ENCODE peak calls at places on chromosomes 13 and 19, in ten cellular contexts. Z, T, N, M, G, E, L, V, A and J are unnamed samples.

GRCh38 chr19:19567391-19567790 is 29.3 kb downstream of the CILP2 start:
- DNase-seq in V (no peak), G (no peak), T (no peak), E (no peak), L (no peak), M (no peak), N (no peak), A (no peak), Z (no peak), J (no peak)

GRCh38 chr13:30409911-30410704 is 12.2 kb upstream of the UBE2L5 start:
- DNase-seq in T (no peak), G (peak), M (no peak), E (no peak), L (no peak), Z (no peak), V (no peak), N (peak), A (no peak), J (peak)

GRCh38 chr13:66563076-66563475 is 667.1 kb downstream of the PCDH9 start:
- DNase-seq in N (no peak), M (no peak), E (no peak), V (no peak), Z (no peak), G (no peak), A (no peak), L (no peak), T (no peak), J (peak)

GRCh38 chr19:29630661-29631060 is 24.6 kb downstream of the POP4 start:
- DNase-seq in G (no peak), T (no peak), E (no peak), V (no peak), N (peak), Z (no peak), M (no peak), A (no peak), L (no peak), J (no peak)

GRCh38 chr19:30391554-30392551 is 19.7 kb downstream of the ZNF536 start:
- DNase-seq in E (no peak), G (no peak), V (no peak), Z (no peak), A (peak), L (no peak), T (peak), M (no peak), N (no peak), J (no peak)

GRCh38 chr19:38989066-38989605 is 13.6 kb upstream of the FBXO17 start:
- DNase-seq in M (no peak), N (peak), E (no peak), T (peak), G (no peak), A (peak), Z (no peak), V (no peak), L (no peak), J (peak)

GRCh38 chr13:44819245-44819644 is 170.0 kb downstream of the NUFIP1 start:
- DNase-seq in M (no peak), L (no peak), T (no peak), Z (no peak), V (no peak), N (peak), E (no peak), G (no peak), A (peak), J (peak)

GRCh38 chr19:29676586-29676985 is 11.3 kb downstream of the PLEKHF1 start:
- DNase-seq in L (no peak), M (no peak), G (no peak), A (no peak), E (no peak), Z (no peak), N (no peak), T (no peak), V (no peak), J (no peak)

GRCh38 chr19:1098177-1099051 is 3.2 kb upstream of the POLR2E start:
- DNase-seq in G (no peak), M (no peak), N (peak), E (no peak), V (no peak), L (no peak), A (peak), Z (peak), T (no peak), J (no peak)